ENCODE peak calls at places on chromosomes 16 and 17, in four cellular contexts. E is HFFc6; A is spleen; N is CD4-positive, alpha-beta T cell. R is an unnamed sample.

GRCh38 chr16:27321013-27321960 is 7.5 kb downstream of the IL4R start:
- DNase-seq in A (peak; percentile 44), E (peak; percentile 35), N (no peak), R (no peak)

GRCh38 chr17:68622423-68622822 is 21.3 kb upstream of the FAM20A start:
- DNase-seq in N (no peak), E (no peak), A (no peak), R (no peak)

GRCh38 chr17:36921131-36921851 is 16.0 kb upstream of the LHX1 start:
- DNase-seq in A (no peak), N (no peak), E (peak; percentile 9), R (peak; percentile 78)

GRCh38 chr16:77288222-77288621 is 89.0 kb downstream of the SYCE1L start:
- DNase-seq in E (peak; percentile 41), A (no peak), N (no peak), R (no peak)

GRCh38 chr16:83533193-83533592 is 274.6 kb upstream of the HSBP1 start:
- DNase-seq in A (no peak), E (no peak), N (no peak), R (no peak)

GRCh38 chr16:66041907-66042306 is 324.6 kb upstream of the CDH5 start:
- DNase-seq in A (no peak), E (no peak), N (no peak), R (no peak)

GRCh38 chr16:31080756-31081419 is 6.7 kb downstream of the ZNF646 start:
- DNase-seq in A (peak; percentile 59), E (no peak), N (no peak), R (no peak)

GRCh38 chr17:77142689-77143088 is 1.9 kb downstream of the SEC14L1 start:
- DNase-seq in N (no peak), A (no peak), E (no peak), R (no peak)

GRCh38 chr17:74923538-74924249 is 379 bp upstream of the OTOP2 start:
- DNase-seq in E (no peak), A (peak; percentile 94), N (peak; percentile 69), R (peak; percentile 92)

GRCh38 chr16:75402821-75403475 is 30.4 kb downstream of the CFDP1 start:
- DNase-seq in N (no peak), E (peak; percentile 35), A (no peak), R (no peak)

GRCh38 chr16:1545044-1545736 is 11.7 kb downstream of the TMEM204 start:
- DNase-seq in A (no peak), N (no peak), E (no peak), R (no peak)

GRCh38 chr16:58177347-58177710 is 20.6 kb downstream of the CSNK2A2 start:
- DNase-seq in A (no peak), E (no peak), N (no peak), R (no peak)

GRCh38 chr17:74466111-74466784 is at the start of gene CD300A:
- DNase-seq in A (peak; percentile 94), N (no peak), E (no peak), R (no peak)

GRCh38 chr16:1135459-1135825 is 17.5 kb upstream of the CACNA1H start:
- DNase-seq in N (no peak), A (no peak), E (no peak), R (no peak)

GRCh38 chr16:14401839-14402115 is 228.3 kb downstream of the PARN start:
- DNase-seq in E (no peak), A (no peak), N (no peak), R (no peak)

GRCh38 chr16:30437511-30438046 is 7.7 kb upstream of the DCTPP1 start:
- DNase-seq in N (no peak), A (no peak), E (no peak), R (no peak)

GRCh38 chr16:66503030-66503429 is 46.9 kb downstream of the TK2 start:
- DNase-seq in A (no peak), N (no peak), E (no peak), R (no peak)

GRCh38 chr17:33696102-33696501 is 403.0 kb upstream of the ASIC2 start:
- DNase-seq in A (no peak), N (no peak), E (no peak), R (no peak)

GRCh38 chr17:77200711-77201110 is 59.9 kb downstream of the SEC14L1 start:
- DNase-seq in N (no peak), E (no peak), A (no peak), R (no peak)

GRCh38 chr17:73841431-73842060 is 197.3 kb upstream of the SDK2 start:
- DNase-seq in E (no peak), A (no peak), N (no peak), R (peak; percentile 37)

GRCh38 chr16:15972046-15972868 is 22.8 kb downstream of the ABCC1 start:
- DNase-seq in E (peak; percentile 43), N (no peak), A (no peak), R (no peak)

GRCh38 chr17:59332890-59333377 is 1.5 kb downstream of the YPEL2 start:
- DNase-seq in E (no peak), N (no peak), A (peak; percentile 77), R (no peak)

GRCh38 chr16:89170346-89171215 is 967 bp upstream of the CDH15 start:
- DNase-seq in N (no peak), E (no peak), A (peak; percentile 82), R (no peak)

GRCh38 chr17:28624148-28624547 is 10.2 kb upstream of the RSKR start:
- DNase-seq in A (no peak), E (no peak), N (no peak), R (no peak)

GRCh38 chr17:36674278-36674650 is 72.9 kb downstream of the MRM1 start:
- DNase-seq in A (no peak), N (peak; percentile 6), E (no peak), R (no peak)

GRCh38 chr16:5510819-5511370 is 413.3 kb upstream of the EEF2KMT start:
- DNase-seq in N (no peak), A (no peak), E (no peak), R (no peak)

GRCh38 chr17:73782641-73783381 is 138.6 kb upstream of the SDK2 start:
- DNase-seq in N (no peak), A (no peak), E (no peak), R (no peak)

GRCh38 chr16:17330019-17330570 is 140.7 kb downstream of the XYLT1 start:
- DNase-seq in A (no peak), N (no peak), E (no peak), R (no peak)

GRCh38 chr17:35051183-35051578 is 12.3 kb downstream of the RFFL start:
- DNase-seq in N (no peak), E (no peak), A (no peak), R (no peak)

GRCh38 chr17:35052240-35052608 is 11.3 kb downstream of the RFFL start:
- DNase-seq in E (peak; percentile 21), A (no peak), N (no peak), R (no peak)

GRCh38 chr17:35053204-35053603 is 10.3 kb downstream of the RFFL start:
- DNase-seq in E (no peak), N (no peak), A (no peak), R (no peak)

GRCh38 chr17:35051579-35052239 is 11.8 kb downstream of the RFFL start:
- DNase-seq in N (no peak), A (no peak), E (no peak), R (no peak)

DNA sequence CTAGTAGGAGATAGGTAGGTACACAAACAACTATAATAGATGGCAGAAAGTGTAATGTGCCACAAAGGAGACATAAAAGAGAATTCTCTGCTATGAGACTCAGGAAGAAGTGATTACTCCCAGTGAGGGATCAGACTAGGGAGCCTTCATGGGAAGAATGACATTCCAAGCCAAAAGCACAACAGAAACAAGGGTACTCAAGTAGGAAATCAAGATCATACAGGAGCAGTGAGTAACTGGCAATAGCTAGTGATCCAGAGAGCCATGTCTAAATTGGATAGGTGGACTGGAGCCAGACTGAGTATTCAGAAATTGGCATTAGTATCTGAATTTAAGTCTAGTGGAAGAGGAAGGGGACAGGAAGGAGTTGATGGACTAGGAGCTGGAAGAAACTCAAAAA is 10.7 kb downstream of the RFFL start:
- DNase-seq in E (no peak), N (no peak), A (no peak), R (no peak)
- TF ChIP-seq CTCF in E (no peak), N (no peak), A (no peak), R (no peak)

DNA sequence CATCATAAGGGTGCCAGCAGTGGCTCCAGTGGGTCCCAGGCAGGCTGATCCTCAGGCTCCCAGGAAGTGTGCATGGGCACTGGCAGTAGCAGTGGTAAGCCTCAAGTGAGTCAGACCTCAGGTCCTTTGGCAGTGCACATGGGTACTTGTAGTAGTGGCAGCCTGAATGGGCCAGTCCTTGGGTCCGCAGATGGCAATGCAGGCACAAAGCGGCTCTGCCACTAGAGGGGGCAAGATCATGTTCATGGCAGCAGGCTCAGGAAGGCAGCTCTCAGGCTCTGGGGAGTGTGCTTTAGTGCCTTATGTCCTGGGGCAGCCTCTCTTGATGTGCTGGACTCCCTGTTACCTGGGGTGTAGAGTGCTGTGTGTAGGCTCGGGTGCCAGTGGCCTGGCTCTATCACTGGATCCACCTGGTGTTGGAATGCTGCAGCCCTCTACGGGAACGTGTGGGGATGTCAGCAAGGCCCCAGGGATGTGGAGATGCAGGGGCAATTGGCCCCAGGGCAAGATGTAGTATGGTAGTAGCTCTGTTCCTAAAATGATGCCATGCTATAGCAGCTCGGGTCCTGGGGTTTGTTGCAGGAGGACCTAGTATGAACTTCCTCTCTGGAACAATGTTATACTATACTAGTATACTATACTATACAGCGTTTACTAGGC is 11.0 kb downstream of the ACSM3 start:
- DNase-seq in N (peak; percentile 37), A (peak; percentile 76), E (peak; percentile 54), R (no peak)
- TF ChIP-seq CTCF in N (peak; percentile 31), A (peak; percentile 12), E (peak; percentile 85), R (peak; percentile 83)

DNA sequence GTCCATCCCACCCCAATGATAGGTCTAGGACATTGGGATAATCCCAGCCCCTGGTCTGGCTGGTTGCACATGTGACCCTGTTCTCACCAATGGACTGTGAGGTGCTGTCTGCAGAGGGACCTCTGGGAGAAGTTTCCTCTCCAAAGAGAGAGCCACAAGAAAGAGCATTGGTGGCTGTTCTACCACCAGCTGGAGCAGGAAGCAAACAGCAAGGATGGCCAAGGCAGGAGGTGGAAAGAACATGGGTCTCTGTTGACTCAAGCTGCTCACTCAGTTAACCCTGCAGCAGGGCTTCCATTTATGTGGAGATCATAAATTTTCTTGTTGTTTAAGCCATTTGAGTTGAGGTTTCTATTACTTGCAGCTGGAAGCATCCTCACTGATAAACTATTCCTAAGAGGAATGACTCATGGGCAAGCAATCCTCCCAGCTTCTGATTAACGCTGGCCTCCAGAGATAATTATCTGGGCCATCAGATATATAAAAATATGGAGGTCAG is 52.5 kb downstream of the CYB5B start:
- DNase-seq in E (peak; percentile 96), N (no peak), A (no peak), R (no peak)
- TF ChIP-seq CTCF in E (no peak), N (no peak), A (no peak), R (no peak)

GRCh38 chr17:82503728-82504308 is 15.7 kb upstream of the FOXK2 start:
- DNase-seq in E (no peak), A (no peak), N (no peak), R (no peak)
- TF ChIP-seq CTCF in E (no peak), A (no peak), N (no peak), R (no peak)

DNA sequence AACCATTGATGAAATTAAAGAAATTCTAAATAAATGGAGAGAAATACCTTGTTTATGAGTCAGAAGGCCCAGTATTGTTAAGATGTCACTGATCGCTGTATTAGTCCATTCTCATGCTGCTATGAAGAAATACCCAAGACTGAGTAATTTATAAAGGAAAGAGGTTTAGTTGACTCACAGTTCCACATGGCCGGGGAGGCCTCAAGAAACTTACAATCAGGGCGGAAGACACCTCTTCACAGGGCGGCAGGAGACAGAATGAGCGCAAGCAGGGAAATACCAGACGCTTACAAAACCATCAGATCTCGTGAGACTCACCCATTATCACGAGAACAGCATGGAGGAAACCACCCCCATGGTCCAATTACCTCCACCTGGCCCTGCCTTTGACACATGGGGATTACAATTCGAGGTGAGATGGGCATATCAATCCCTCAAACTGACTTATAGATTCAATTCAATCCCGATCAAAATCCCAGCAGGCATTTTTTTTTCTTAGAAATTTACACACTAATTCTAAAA is 157.2 kb downstream of the ENGASE start:
- DNase-seq in E (peak; percentile 13), A (no peak), N (no peak), R (no peak)
- TF ChIP-seq CTCF in E (no peak), A (no peak), N (no peak), R (no peak)

R was measured in D721Med.